ENCODE peak calls at places on chromosomes 13 and 19, in five cellular contexts. S is right lobe of liver, F is dorsolateral prefrontal cortex, B is colonic mucosa, N is upper lobe of right lung. H is an unnamed sample.

GRCh38 chr13:106527806-106528205 is 7.7 kb downstream of the EFNB2 start:
- DNase-seq in S (no peak), F (no peak), B (no peak), N (no peak), H (no peak)

GRCh38 chr13:100269837-100270236 is 180.9 kb downstream of the PCCA start:
- DNase-seq in S (peak), F (no peak), B (peak), N (peak), H (no peak)

GRCh38 chr19:56837892-56838679 is 2.4 kb downstream of the PEG3 start:
- DNase-seq in S (peak), F (peak), B (peak), N (peak), H (peak)

GRCh38 chr19:4456843-4457653 is 546 bp downstream of the UBXN6 start:
- DNase-seq in S (peak), F (no peak), B (peak), N (no peak), H (peak)

GRCh38 chr19:52603558-52604207 is 33.6 kb downstream of the ZNF701 start:
- DNase-seq in S (no peak), F (no peak), B (no peak), N (peak), H (no peak)

GRCh38 chr13:94239135-94239534 is 240.3 kb downstream of the DCT start:
- DNase-seq in S (no peak), F (no peak), B (no peak), N (no peak), H (no peak)

GRCh38 chr13:51900471-51900870 is 38.7 kb downstream of the CCDC70 start:
- DNase-seq in S (no peak), F (no peak), B (no peak), N (no peak), H (no peak)

GRCh38 chr19:35557539-35558399 is 5.7 kb downstream of the ATP4A start:
- DNase-seq in S (no peak), F (no peak), B (peak), N (peak), H (peak)

GRCh38 chr13:29753593-29754485 is 96.6 kb downstream of the UBL3 start:
- DNase-seq in S (no peak), F (no peak), B (no peak), N (no peak), H (no peak)

GRCh38 chr19:35311901-35312665 is 16.9 kb upstream of the CD22 start:
- DNase-seq in S (no peak), F (no peak), B (no peak), N (no peak), H (no peak)

GRCh38 chr13:108827637-108828036 is 198.2 kb downstream of the MYO16 start:
- DNase-seq in S (no peak), F (no peak), B (no peak), N (no peak), H (no peak)

GRCh38 chr19:19559942-19560341 is 21.9 kb downstream of the CILP2 start:
- DNase-seq in S (no peak), F (no peak), B (no peak), N (no peak), H (no peak)

GRCh38 chr19:39218230-39219007 is 14.4 kb upstream of the SYCN start:
- DNase-seq in S (no peak), F (no peak), B (no peak), N (no peak), H (no peak)

GRCh38 chr19:41705393-41706174 is 2.8 kb upstream of the CEACAM5 start:
- DNase-seq in S (peak), F (no peak), B (peak), N (peak), H (no peak)

GRCh38 chr13:40342461-40342860 is 324.0 kb downstream of the FOXO1 start:
- DNase-seq in S (no peak), F (no peak), B (no peak), N (no peak), H (no peak)

GRCh38 chr19:10701955-10702307 is 692 bp downstream of the QTRT1 start:
- DNase-seq in S (no peak), F (no peak), B (peak), N (no peak), H (peak)

GRCh38 chr13:111557921-111558699 is 237.7 kb downstream of the TEX29 start:
- DNase-seq in S (no peak), F (no peak), B (no peak), N (no peak), H (no peak)

GRCh38 chr19:35755550-35756371 is 1.1 kb downstream of the HSPB6 start:
- DNase-seq in S (no peak), F (no peak), B (peak), N (peak), H (no peak)

GRCh38 chr19:585551-586110 is 4.0 kb upstream of the HCN2 start:
- DNase-seq in S (no peak), F (no peak), B (no peak), N (no peak), H (no peak)

GRCh38 chr13:51614350-51614786 is 30.1 kb downstream of the WDFY2 start:
- DNase-seq in S (no peak), F (no peak), B (no peak), N (no peak), H (no peak)

GRCh38 chr13:73177911-73178565 is 119.2 kb downstream of the KLF5 start:
- DNase-seq in S (no peak), F (no peak), B (peak), N (no peak), H (no peak)

GRCh38 chr13:41017153-41017552 is 2.0 kb downstream of the ELF1 start:
- DNase-seq in S (no peak), F (no peak), B (no peak), N (no peak), H (no peak)

GRCh38 chr19:54448037-54448773 is 794 bp upstream of the LENG8 start:
- DNase-seq in S (peak), F (no peak), B (peak), N (peak), H (no peak)

DNA sequence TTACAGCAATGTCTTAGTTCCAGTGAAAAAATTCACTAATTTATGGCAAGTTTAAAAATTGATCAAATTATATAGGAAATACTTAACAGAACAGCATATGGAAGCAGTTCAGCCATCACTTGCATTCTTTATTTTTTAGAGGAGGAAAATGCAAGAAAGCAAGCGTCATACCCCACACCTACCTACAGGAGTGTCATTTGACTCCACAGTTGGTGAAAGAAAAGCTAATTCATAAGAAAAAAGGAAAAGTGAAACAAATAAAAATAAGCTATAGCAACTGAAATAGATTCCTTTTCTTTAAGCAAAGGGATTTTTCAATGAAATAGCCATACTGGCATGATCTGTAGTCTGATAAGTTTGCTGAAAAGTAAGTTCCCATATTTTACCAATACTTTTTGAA is 111.0 kb downstream of the DOCK9 start:
- DNase-seq in S (no peak), F (no peak), B (no peak), N (no peak), H (no peak)
- TF ChIP-seq CTCF in S (no peak), F (no peak), B (no peak), N (no peak), H (no peak)

GRCh38 chr19:5999693-6000092 is 21.8 kb upstream of the RANBP3 start:
- DNase-seq in S (no peak), F (no peak), B (no peak), N (no peak), H (no peak)

GRCh38 chr19:5995606-5996005 is 17.7 kb upstream of the RANBP3 start:
- DNase-seq in S (no peak), F (no peak), B (no peak), N (no peak), H (no peak)

GRCh38 chr19:5996598-5997320 is 18.8 kb upstream of the RANBP3 start:
- DNase-seq in S (no peak), F (no peak), B (no peak), N (no peak), H (no peak)

GRCh38 chr19:5996102-5996501 is 18.2 kb upstream of the RANBP3 start:
- DNase-seq in S (no peak), F (no peak), B (no peak), N (no peak), H (no peak)

GRCh38 chr19:5997371-5997770 is 19.4 kb upstream of the RANBP3 start:
- DNase-seq in S (no peak), F (no peak), B (no peak), N (no peak), H (no peak)
- TF ChIP-seq CTCF in S (no peak), F (no peak), B (no peak), N (no peak), H (peak)

GRCh38 chr19:50556236-50557008 is 11.8 kb downstream of the LRRC4B start:
- DNase-seq in S (peak), F (peak), B (peak), N (peak), H (peak)
- TF ChIP-seq CTCF in S (peak), F (peak), B (peak), N (peak), H (peak)

DNA sequence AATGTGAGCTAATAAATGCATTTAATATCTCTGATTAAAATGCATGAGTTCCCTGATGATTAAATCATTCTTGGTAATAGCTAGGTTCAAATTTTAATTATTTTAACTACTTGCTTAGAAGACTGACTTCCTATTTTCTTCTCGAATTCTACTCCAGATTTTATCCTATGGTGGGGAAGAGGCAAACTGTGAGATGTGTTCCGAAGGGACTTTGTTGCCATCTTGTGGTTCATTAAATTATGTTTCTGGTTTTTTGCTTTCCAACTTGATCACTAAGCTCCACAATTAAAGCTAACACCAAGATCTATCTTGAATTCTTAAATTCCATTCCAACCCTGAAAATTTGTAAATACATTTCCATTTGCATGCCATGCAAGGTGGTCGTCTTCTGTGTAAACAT is 538.4 kb upstream of the PCDH20 start:
- DNase-seq in S (no peak), F (no peak), B (no peak), N (no peak), H (no peak)
- TF ChIP-seq CTCF in S (peak), F (peak), B (no peak), N (peak), H (peak)

GRCh38 chr19:12791345-12792047 is at the start of gene JUNB:
- DNase-seq in S (peak), F (peak), B (peak), N (peak), H (peak)
- TF ChIP-seq CTCF in S (peak), F (no peak), B (no peak), N (peak), H (no peak)

GRCh38 chr19:16376649-16377048 is 52.0 kb downstream of the KLF2 start:
- DNase-seq in S (no peak), F (peak), B (no peak), N (no peak), H (no peak)
- TF ChIP-seq CTCF in S (peak), F (no peak), B (peak), N (peak), H (peak)

DNA sequence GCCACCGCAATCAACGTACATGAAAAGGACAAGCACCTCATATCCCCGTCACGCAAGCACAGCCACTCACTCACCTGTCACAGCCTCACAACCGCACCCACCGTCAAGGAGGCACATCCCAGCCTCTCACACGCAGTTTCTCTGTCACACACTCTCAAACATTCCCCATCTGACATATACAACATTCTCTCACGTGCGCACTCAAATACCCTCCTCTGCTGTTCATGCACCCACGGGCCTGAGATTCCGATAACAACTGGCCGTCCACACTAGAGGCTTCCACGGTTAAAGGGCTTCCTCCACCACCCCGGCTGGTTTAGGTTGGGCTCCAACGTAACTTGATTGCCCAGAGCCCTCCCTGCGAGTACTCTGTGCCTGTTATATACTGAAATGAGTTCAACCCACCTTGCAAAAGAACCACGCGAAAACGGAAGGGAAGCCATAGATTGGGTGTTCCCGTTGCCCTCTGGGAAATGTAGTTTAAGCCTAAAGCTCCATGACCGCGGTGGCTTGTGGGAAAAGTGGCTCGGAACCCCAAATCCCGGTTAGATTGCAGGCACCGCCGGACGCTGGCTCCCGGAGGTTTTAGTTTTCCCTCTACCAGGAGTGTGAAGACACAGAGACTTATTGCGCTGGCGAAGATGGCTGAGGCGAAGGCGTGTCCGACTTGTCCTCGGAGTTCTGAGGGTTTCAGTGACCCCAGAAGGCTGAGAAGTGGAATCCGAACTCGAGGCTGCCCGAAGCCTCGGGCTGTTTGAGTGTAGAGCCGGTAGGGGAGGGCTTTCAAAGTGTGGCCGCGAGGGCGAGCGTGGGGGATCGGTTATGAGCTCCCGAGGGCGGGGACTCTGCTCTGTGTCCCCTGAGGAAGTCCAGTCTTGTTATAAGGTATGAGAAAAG is at the start of gene ZNF573:
- DNase-seq in S (peak), F (peak), B (peak), N (peak), H (peak)
- TF ChIP-seq CTCF in S (no peak), F (peak), B (no peak), N (peak), H (no peak)

H was measured in GM13977.